ENCODE peak calls at places on chromosome 14, in eight cellular contexts. One of them, this sample, is unnamed.

GRCh38 chr14:76329150-76329881 is 46.6 kb upstream of the ESRRB start:
- DNase-seq in activated T-helper 1 cell treated with Interleukin-2 at 50 U/mL for 16 hours: no peak
- DNase-seq in kidney glomerular epithelial cell: no peak
- DNase-seq in T-cell: no peak
- DNase-seq in iPS-NIHi11: no peak
- DNase-seq in GM04504: no peak
- DNase-seq in NCI-H1105: peak
- DNase-seq in glutamatergic neuron: no peak
- DNase-seq in this sample: no peak

GRCh38 chr14:35515916-35516315 is 18.0 kb upstream of the INSM2 start:
- DNase-seq in activated T-helper 1 cell treated with Interleukin-2 at 50 U/mL for 16 hours: no peak
- DNase-seq in kidney glomerular epithelial cell: no peak
- DNase-seq in T-cell: no peak
- DNase-seq in iPS-NIHi11: no peak
- DNase-seq in GM04504: no peak
- DNase-seq in NCI-H1105: no peak
- DNase-seq in glutamatergic neuron: no peak
- DNase-seq in this sample: no peak

GRCh38 chr14:96581902-96582640 is 79.9 kb downstream of the PAPOLA start:
- DNase-seq in activated T-helper 1 cell treated with Interleukin-2 at 50 U/mL for 16 hours: no peak
- DNase-seq in kidney glomerular epithelial cell: no peak
- DNase-seq in T-cell: no peak
- DNase-seq in iPS-NIHi11: peak
- DNase-seq in GM04504: no peak
- DNase-seq in NCI-H1105: no peak
- DNase-seq in glutamatergic neuron: no peak
- DNase-seq in this sample: no peak

GRCh38 chr14:42138406-42138805 is 531.7 kb downstream of the LRFN5 start:
- DNase-seq in activated T-helper 1 cell treated with Interleukin-2 at 50 U/mL for 16 hours: no peak
- DNase-seq in kidney glomerular epithelial cell: no peak
- DNase-seq in T-cell: no peak
- DNase-seq in iPS-NIHi11: no peak
- DNase-seq in GM04504: no peak
- DNase-seq in NCI-H1105: no peak
- DNase-seq in glutamatergic neuron: no peak
- DNase-seq in this sample: no peak

GRCh38 chr14:96215845-96216244 is 11.2 kb downstream of the BDKRB2 start:
- DNase-seq in activated T-helper 1 cell treated with Interleukin-2 at 50 U/mL for 16 hours: no peak
- DNase-seq in kidney glomerular epithelial cell: no peak
- DNase-seq in T-cell: no peak
- DNase-seq in iPS-NIHi11: no peak
- DNase-seq in GM04504: peak
- DNase-seq in NCI-H1105: no peak
- DNase-seq in glutamatergic neuron: no peak
- DNase-seq in this sample: no peak

GRCh38 chr14:28773176-28773575 is 6.6 kb downstream of the FOXG1 start:
- DNase-seq in activated T-helper 1 cell treated with Interleukin-2 at 50 U/mL for 16 hours: no peak
- DNase-seq in kidney glomerular epithelial cell: no peak
- DNase-seq in T-cell: no peak
- DNase-seq in iPS-NIHi11: no peak
- DNase-seq in GM04504: no peak
- DNase-seq in NCI-H1105: no peak
- DNase-seq in glutamatergic neuron: no peak
- DNase-seq in this sample: no peak

GRCh38 chr14:75049136-75049535 is 2.1 kb downstream of the MLH3 start:
- DNase-seq in activated T-helper 1 cell treated with Interleukin-2 at 50 U/mL for 16 hours: no peak
- DNase-seq in kidney glomerular epithelial cell: no peak
- DNase-seq in T-cell: no peak
- DNase-seq in iPS-NIHi11: no peak
- DNase-seq in GM04504: no peak
- DNase-seq in NCI-H1105: no peak
- DNase-seq in glutamatergic neuron: no peak
- DNase-seq in this sample: no peak

GRCh38 chr14:55451398-55451797 is 11.0 kb upstream of the TBPL2 start:
- DNase-seq in activated T-helper 1 cell treated with Interleukin-2 at 50 U/mL for 16 hours: no peak
- DNase-seq in kidney glomerular epithelial cell: no peak
- DNase-seq in T-cell: no peak
- DNase-seq in iPS-NIHi11: no peak
- DNase-seq in GM04504: no peak
- DNase-seq in NCI-H1105: no peak
- DNase-seq in glutamatergic neuron: no peak
- DNase-seq in this sample: no peak

GRCh38 chr14:49982522-49982951 is 89.7 kb downstream of the ARF6 start:
- DNase-seq in activated T-helper 1 cell treated with Interleukin-2 at 50 U/mL for 16 hours: no peak
- DNase-seq in kidney glomerular epithelial cell: peak
- DNase-seq in T-cell: no peak
- DNase-seq in iPS-NIHi11: no peak
- DNase-seq in GM04504: peak
- DNase-seq in NCI-H1105: no peak
- DNase-seq in glutamatergic neuron: no peak
- DNase-seq in this sample: peak

GRCh38 chr14:35196571-35196970 is 74.2 kb downstream of the PRORP start:
- DNase-seq in activated T-helper 1 cell treated with Interleukin-2 at 50 U/mL for 16 hours: no peak
- DNase-seq in kidney glomerular epithelial cell: peak
- DNase-seq in T-cell: no peak
- DNase-seq in iPS-NIHi11: no peak
- DNase-seq in GM04504: no peak
- DNase-seq in NCI-H1105: no peak
- DNase-seq in glutamatergic neuron: no peak
- DNase-seq in this sample: no peak

GRCh38 chr14:79809849-79810612 is 401.3 kb downstream of the DIO2 start:
- DNase-seq in activated T-helper 1 cell treated with Interleukin-2 at 50 U/mL for 16 hours: no peak
- DNase-seq in kidney glomerular epithelial cell: no peak
- DNase-seq in T-cell: no peak
- DNase-seq in iPS-NIHi11: peak
- DNase-seq in GM04504: no peak
- DNase-seq in NCI-H1105: peak
- DNase-seq in glutamatergic neuron: no peak
- DNase-seq in this sample: no peak

GRCh38 chr14:97948841-97949240 is 1151.7 kb downstream of the VRK1 start:
- DNase-seq in activated T-helper 1 cell treated with Interleukin-2 at 50 U/mL for 16 hours: no peak
- DNase-seq in kidney glomerular epithelial cell: no peak
- DNase-seq in T-cell: no peak
- DNase-seq in iPS-NIHi11: peak
- DNase-seq in GM04504: no peak
- DNase-seq in NCI-H1105: no peak
- DNase-seq in glutamatergic neuron: no peak
- DNase-seq in this sample: no peak

GRCh38 chr14:53509227-53509822 is 356.2 kb upstream of the DDHD1 start:
- DNase-seq in activated T-helper 1 cell treated with Interleukin-2 at 50 U/mL for 16 hours: no peak
- DNase-seq in kidney glomerular epithelial cell: no peak
- DNase-seq in T-cell: no peak
- DNase-seq in iPS-NIHi11: no peak
- DNase-seq in GM04504: no peak
- DNase-seq in NCI-H1105: no peak
- DNase-seq in glutamatergic neuron: peak
- DNase-seq in this sample: no peak

GRCh38 chr14:69648480-69649414 is 37.4 kb downstream of the SUSD6 start:
- DNase-seq in activated T-helper 1 cell treated with Interleukin-2 at 50 U/mL for 16 hours: no peak
- DNase-seq in kidney glomerular epithelial cell: peak
- DNase-seq in T-cell: no peak
- DNase-seq in iPS-NIHi11: no peak
- DNase-seq in GM04504: peak
- DNase-seq in NCI-H1105: no peak
- DNase-seq in glutamatergic neuron: no peak
- DNase-seq in this sample: no peak

GRCh38 chr14:99775351-99775750 is 17.9 kb upstream of the EML1 start:
- DNase-seq in activated T-helper 1 cell treated with Interleukin-2 at 50 U/mL for 16 hours: no peak
- DNase-seq in kidney glomerular epithelial cell: no peak
- DNase-seq in T-cell: no peak
- DNase-seq in iPS-NIHi11: no peak
- DNase-seq in GM04504: no peak
- DNase-seq in NCI-H1105: no peak
- DNase-seq in glutamatergic neuron: no peak
- DNase-seq in this sample: no peak

GRCh38 chr14:81166126-81166525 is 54.6 kb downstream of the GTF2A1 start:
- DNase-seq in activated T-helper 1 cell treated with Interleukin-2 at 50 U/mL for 16 hours: no peak
- DNase-seq in kidney glomerular epithelial cell: no peak
- DNase-seq in T-cell: no peak
- DNase-seq in iPS-NIHi11: no peak
- DNase-seq in GM04504: no peak
- DNase-seq in NCI-H1105: no peak
- DNase-seq in glutamatergic neuron: no peak
- DNase-seq in this sample: no peak

GRCh38 chr14:105466491-105467248 is 8.0 kb upstream of the CRIP2 start:
- DNase-seq in activated T-helper 1 cell treated with Interleukin-2 at 50 U/mL for 16 hours: no peak
- DNase-seq in kidney glomerular epithelial cell: no peak
- DNase-seq in T-cell: no peak
- DNase-seq in iPS-NIHi11: no peak
- DNase-seq in GM04504: no peak
- DNase-seq in NCI-H1105: no peak
- DNase-seq in glutamatergic neuron: no peak
- DNase-seq in this sample: no peak

GRCh38 chr14:69358233-69358963 is 39.7 kb downstream of the ERH start:
- DNase-seq in activated T-helper 1 cell treated with Interleukin-2 at 50 U/mL for 16 hours: no peak
- DNase-seq in kidney glomerular epithelial cell: no peak
- DNase-seq in T-cell: no peak
- DNase-seq in iPS-NIHi11: no peak
- DNase-seq in GM04504: no peak
- DNase-seq in NCI-H1105: no peak
- DNase-seq in glutamatergic neuron: no peak
- DNase-seq in this sample: no peak

GRCh38 chr14:33631021-33631420 is 319.9 kb downstream of the EGLN3 start:
- DNase-seq in activated T-helper 1 cell treated with Interleukin-2 at 50 U/mL for 16 hours: no peak
- DNase-seq in kidney glomerular epithelial cell: no peak
- DNase-seq in T-cell: no peak
- DNase-seq in iPS-NIHi11: no peak
- DNase-seq in GM04504: no peak
- DNase-seq in NCI-H1105: no peak
- DNase-seq in glutamatergic neuron: no peak
- DNase-seq in this sample: no peak

GRCh38 chr14:99773496-99774203 is 19.6 kb upstream of the EML1 start:
- DNase-seq in activated T-helper 1 cell treated with Interleukin-2 at 50 U/mL for 16 hours: no peak
- DNase-seq in kidney glomerular epithelial cell: no peak
- DNase-seq in T-cell: no peak
- DNase-seq in iPS-NIHi11: no peak
- DNase-seq in GM04504: no peak
- DNase-seq in NCI-H1105: no peak
- DNase-seq in glutamatergic neuron: peak
- DNase-seq in this sample: no peak

GRCh38 chr14:54312166-54312801 is 84.5 kb upstream of the CDKN3 start:
- DNase-seq in activated T-helper 1 cell treated with Interleukin-2 at 50 U/mL for 16 hours: no peak
- DNase-seq in kidney glomerular epithelial cell: peak
- DNase-seq in T-cell: no peak
- DNase-seq in iPS-NIHi11: peak
- DNase-seq in GM04504: peak
- DNase-seq in NCI-H1105: no peak
- DNase-seq in glutamatergic neuron: no peak
- DNase-seq in this sample: peak

GRCh38 chr14:29587761-29588160 is 339.9 kb downstream of the PRKD1 start:
- DNase-seq in activated T-helper 1 cell treated with Interleukin-2 at 50 U/mL for 16 hours: no peak
- DNase-seq in kidney glomerular epithelial cell: no peak
- DNase-seq in T-cell: no peak
- DNase-seq in iPS-NIHi11: no peak
- DNase-seq in GM04504: no peak
- DNase-seq in NCI-H1105: no peak
- DNase-seq in glutamatergic neuron: no peak
- DNase-seq in this sample: no peak

GRCh38 chr14:65824978-65825299 is 412.4 kb downstream of the FUT8 start:
- DNase-seq in activated T-helper 1 cell treated with Interleukin-2 at 50 U/mL for 16 hours: no peak
- DNase-seq in kidney glomerular epithelial cell: no peak
- DNase-seq in T-cell: no peak
- DNase-seq in iPS-NIHi11: no peak
- DNase-seq in GM04504: no peak
- DNase-seq in NCI-H1105: no peak
- DNase-seq in glutamatergic neuron: no peak
- DNase-seq in this sample: no peak

This sample was measured in RCC 7860.